ENCODE peak calls at places on chromosomes 5 and 9, in four cellular contexts. L is IMR-90, N is right atrium auricular region, C is Panc1. F is an unnamed sample.

GRCh38 chr9:136773386-136774044 is 9.2 kb upstream of the LCN15 start:
- DNase-seq in L (no peak), N (no peak), C (no peak), F (no peak)

GRCh38 chr9:122126340-122127333 is 32.9 kb downstream of the NDUFA8 start:
- DNase-seq in L (peak; percentile 51), N (no peak), C (no peak), F (no peak)

GRCh38 chr5:133848306-133848924 is 120.0 kb downstream of the C5orf15 start:
- DNase-seq in L (no peak), N (no peak), C (no peak), F (no peak)

GRCh38 chr9:85349046-85349445 is 392.7 kb downstream of the AGTPBP1 start:
- DNase-seq in L (no peak), N (no peak), C (no peak), F (no peak)

GRCh38 chr9:91558879-91559278 is 135.2 kb upstream of the NFIL3 start:
- DNase-seq in L (no peak), N (no peak), C (no peak), F (no peak)

GRCh38 chr9:129910628-129911567 is 75.6 kb downstream of the USP20 start:
- DNase-seq in L (peak; percentile 100), N (peak; percentile 76), C (peak; percentile 85), F (no peak)

GRCh38 chr9:78393932-78394331 is 97.0 kb downstream of the PSAT1 start:
- DNase-seq in L (no peak), N (no peak), C (no peak), F (no peak)

GRCh38 chr5:107398703-107399102 is 272.0 kb downstream of the EFNA5 start:
- DNase-seq in L (no peak), N (no peak), C (no peak), F (no peak)

GRCh38 chr5:6407547-6408259 is 29.4 kb upstream of the MED10 start:
- DNase-seq in L (no peak), N (no peak), C (no peak), F (no peak)

GRCh38 chr5:73387630-73388370 is 60.8 kb downstream of the FOXD1 start:
- DNase-seq in L (peak; percentile 48), N (no peak), C (no peak), F (no peak)

GRCh38 chr5:41708604-41708940 is 161.7 kb downstream of the OXCT1 start:
- DNase-seq in L (no peak), N (no peak), C (no peak), F (no peak)

GRCh38 chr9:113566712-113567071 is 103.2 kb downstream of the RGS3 start:
- DNase-seq in L (no peak), N (no peak), C (no peak), F (peak; percentile 59)

GRCh38 chr5:86170194-86170593 is 447.5 kb upstream of the COX7C start:
- DNase-seq in L (no peak), N (no peak), C (no peak), F (no peak)

DNA sequence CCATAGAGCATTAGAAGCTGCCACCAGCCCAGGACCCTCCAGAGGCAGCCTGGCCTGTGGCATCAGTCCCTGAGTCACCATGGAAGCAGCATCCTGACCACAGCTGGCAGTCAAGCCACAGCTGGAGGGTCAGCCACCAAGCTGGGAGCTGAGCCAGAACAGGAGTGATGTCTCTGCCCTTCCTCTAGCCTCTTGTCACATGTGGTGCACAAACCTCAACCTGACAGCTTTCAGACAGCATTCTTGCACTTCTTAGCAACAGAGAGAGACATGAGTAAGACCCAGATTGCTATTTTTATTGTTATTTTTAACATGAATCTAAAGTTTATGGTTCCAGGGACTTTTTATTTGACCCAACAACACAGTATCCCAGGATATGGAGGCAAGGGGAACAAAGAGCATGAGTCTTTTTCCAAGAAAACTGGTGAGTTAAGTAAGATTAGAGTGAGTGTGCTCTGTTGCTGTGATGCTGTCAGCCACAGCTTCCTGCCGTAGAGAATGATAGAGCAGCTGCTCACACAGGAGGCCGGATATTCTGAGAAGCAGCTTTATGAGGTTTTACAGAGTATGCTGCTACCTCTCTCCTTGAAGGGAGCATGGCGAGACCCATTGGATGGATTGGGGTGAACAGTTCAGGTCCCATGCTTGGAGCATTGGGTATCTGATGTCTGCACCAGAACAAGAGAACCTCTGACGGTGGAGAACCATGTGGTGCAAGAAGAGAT is 13.0 kb upstream of the CYFIP2 start:
- DNase-seq in L (peak; percentile 23), N (no peak), C (no peak), F (no peak)
- H3K4me3 ChIP-seq in L (no peak overlapping the region), N (no peak overlapping the region), C (no peak overlapping the region), F (no peak overlapping the region)

DNA sequence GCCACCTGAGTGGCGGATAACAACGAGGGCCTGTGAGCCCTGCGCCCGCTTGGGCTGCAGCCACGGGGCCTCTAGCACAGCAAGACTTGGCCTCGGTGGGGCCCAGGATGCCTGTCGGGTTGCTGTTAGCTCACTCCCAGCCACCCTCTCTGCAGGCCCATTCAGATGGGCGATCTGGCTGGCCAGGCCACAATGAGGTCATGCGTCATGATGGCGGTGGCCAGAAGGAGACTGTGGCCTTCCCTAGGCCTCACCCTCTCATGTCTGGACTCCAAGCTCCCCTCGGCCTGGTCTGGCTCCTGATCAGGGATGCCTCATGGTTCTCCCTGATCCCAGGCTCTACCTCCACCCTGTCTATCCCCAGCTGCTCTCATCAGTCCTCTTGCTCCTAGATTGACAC is 19.0 kb upstream of the TCOF1 start:
- DNase-seq in L (no peak), N (no peak), C (no peak), F (no peak)
- H3K27ac ChIP-seq in L (no peak overlapping the region), N (no peak overlapping the region), C (no peak overlapping the region), F (no peak overlapping the region)

GRCh38 chr9:69471433-69471832 is 146.4 kb downstream of the ENTREP1 start:
- DNase-seq in L (peak; percentile 45), N (no peak), C (no peak), F (no peak)

GRCh38 chr9:69469136-69469535 is 144.1 kb downstream of the ENTREP1 start:
- DNase-seq in L (peak; percentile 28), N (no peak), C (no peak), F (no peak)

GRCh38 chr9:69472101-69472625 is 147.1 kb downstream of the ENTREP1 start:
- DNase-seq in L (no peak), N (no peak), C (no peak), F (no peak)

GRCh38 chr9:69468380-69468779 is 143.4 kb downstream of the ENTREP1 start:
- DNase-seq in L (no peak), N (no peak), C (no peak), F (no peak)

GRCh38 chr9:69470186-69470977 is 145.4 kb downstream of the ENTREP1 start:
- DNase-seq in L (no peak), N (no peak), C (no peak), F (no peak)
- TF ChIP-seq CTCF in L (no peak), N (no peak), C (no peak), F (no peak)

GRCh38 chr5:14713476-14714384 is 49.2 kb downstream of the OTULIN start:
- DNase-seq in L (no peak), N (peak; percentile 48), C (no peak), F (no peak)

GRCh38 chr5:14714706-14715105 is 50.2 kb downstream of the OTULIN start:
- DNase-seq in L (no peak), N (no peak), C (no peak), F (no peak)

GRCh38 chr5:14710313-14710994 is 45.9 kb downstream of the OTULIN start:
- DNase-seq in L (no peak), N (no peak), C (no peak), F (no peak)

GRCh38 chr5:14712666-14713065 is 48.1 kb downstream of the OTULIN start:
- DNase-seq in L (no peak), N (peak; percentile 52), C (no peak), F (no peak)

DNA sequence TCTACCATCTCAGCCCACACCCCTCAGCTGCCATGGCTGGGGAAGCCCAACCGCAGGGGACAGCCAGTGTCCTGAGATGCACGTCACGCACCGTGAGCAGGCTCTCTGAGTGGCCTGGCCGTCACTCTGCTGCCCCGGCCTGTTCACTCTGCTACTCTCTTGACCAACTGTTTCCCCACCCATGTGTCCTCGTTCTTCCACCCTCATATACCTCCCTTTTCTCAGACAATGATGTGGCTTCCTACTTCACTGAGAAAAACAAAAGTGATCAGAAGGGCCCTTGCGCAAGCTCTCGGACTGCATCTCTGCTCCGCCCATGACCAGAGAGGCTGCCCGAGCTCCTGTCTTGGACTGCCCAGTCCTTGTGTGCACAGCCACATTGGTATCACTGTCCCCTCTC is 47.6 kb downstream of the OTULIN start:
- DNase-seq in L (no peak), N (no peak), C (no peak), F (no peak)
- H3K4me3 ChIP-seq in L (no peak overlapping the region), N (no peak overlapping the region), C (no peak overlapping the region), F (no peak overlapping the region)

GRCh38 chr5:100676807-100677631 is 141.8 kb downstream of the FAM174A start:
- DNase-seq in L (peak; percentile 44), N (no peak), C (no peak), F (no peak)
- H3K27ac ChIP-seq in L (no peak overlapping the region), N (no peak overlapping the region), C (no peak overlapping the region), F (no peak overlapping the region)

F was measured in heart left ventricle.